ENCODE peak calls at places on chromosomes 5 and 9, in four cellular contexts. V is A549, Z is stomach, E is hippocampal formation. N is an unnamed sample.

GRCh38 chr5:97657239-97657638 is 474.2 kb upstream of the RIOK2 start:
- DNase-seq in Z (no peak), E (no peak), V (no peak), N (no peak)

GRCh38 chr5:34503379-34504346 is 152.5 kb upstream of the RAI14 start:
- DNase-seq in Z (no peak), V (no peak), E (peak; percentile 79), N (peak; percentile 34)

GRCh38 chr9:98231770-98232478 is 23.5 kb downstream of the TBC1D2 start:
- DNase-seq in V (peak; percentile 33), Z (no peak), E (no peak), N (peak; percentile 79)

GRCh38 chr9:114552716-114553115 is 34.9 kb upstream of the ATP6V1G1 start:
- DNase-seq in E (no peak), Z (no peak), V (no peak), N (no peak)

GRCh38 chr9:128986671-128987070 is 39.2 kb downstream of the NUP188 start:
- DNase-seq in V (no peak), E (no peak), Z (no peak), N (no peak)

GRCh38 chr5:72661405-72661804 is 154.2 kb upstream of the ZNF366 start:
- DNase-seq in E (no peak), Z (no peak), V (peak; percentile 19), N (no peak)

GRCh38 chr5:149472399-149472798 is 78.8 kb downstream of the CSNK1A1 start:
- DNase-seq in Z (no peak), V (no peak), E (no peak), N (no peak)

GRCh38 chr9:22238809-22239684 is 207.6 kb upstream of the DMRTA1 start:
- DNase-seq in Z (no peak), E (no peak), V (peak; percentile 74), N (peak; percentile 17)

GRCh38 chr9:107336718-107337360 is 53.8 kb downstream of the RAD23B start:
- DNase-seq in V (no peak), Z (peak; percentile 73), E (peak; percentile 12), N (no peak)

GRCh38 chr5:89401012-89401411 is 518.0 kb upstream of the MEF2C start:
- DNase-seq in Z (no peak), E (no peak), V (no peak), N (no peak)

GRCh38 chr9:38641142-38641541 is 20.7 kb upstream of the ANKRD18A start:
- DNase-seq in V (no peak), E (no peak), Z (no peak), N (no peak)

GRCh38 chr9:135498381-135499126 is 1.9 kb upstream of the MRPS2 start:
- DNase-seq in V (no peak), Z (no peak), E (no peak), N (no peak)

GRCh38 chr5:149135536-149136201 is 5.6 kb upstream of the ABLIM3 start:
- DNase-seq in E (no peak), V (no peak), Z (no peak), N (peak; percentile 93)

GRCh38 chr9:13358128-13358527 is 78.6 kb upstream of the MPDZ start:
- DNase-seq in V (no peak), Z (no peak), E (no peak), N (no peak)